ENCODE peak calls at places on chromosomes 12 and 14, in eight cellular contexts. One of them, this sample, is unnamed.

GRCh38 chr12:122368361-122369073 is 54.0 kb downstream of the CLIP1 start:
- DNase-seq in osteoblast: no peak
- DNase-seq in PC-3: peak; percentile 35
- DNase-seq in left ventricle myocardium inferior: no peak
- DNase-seq in transverse colon: no peak
- DNase-seq in ovary: no peak
- DNase-seq in upper lobe of right lung: no peak
- DNase-seq in adrenal gland: no peak
- DNase-seq in this sample: no peak

GRCh38 chr12:76777765-76778216 is 13.9 kb downstream of the ZDHHC17 start:
- DNase-seq in osteoblast: no peak
- DNase-seq in PC-3: no peak
- DNase-seq in left ventricle myocardium inferior: no peak
- DNase-seq in transverse colon: no peak
- DNase-seq in ovary: no peak
- DNase-seq in upper lobe of right lung: no peak
- DNase-seq in adrenal gland: no peak
- DNase-seq in this sample: no peak

GRCh38 chr14:89542768-89543419 is 125.9 kb upstream of the FOXN3 start:
- DNase-seq in osteoblast: no peak
- DNase-seq in PC-3: no peak
- DNase-seq in left ventricle myocardium inferior: no peak
- DNase-seq in transverse colon: no peak
- DNase-seq in ovary: no peak
- DNase-seq in upper lobe of right lung: no peak
- DNase-seq in adrenal gland: no peak
- DNase-seq in this sample: no peak

GRCh38 chr12:121776190-121777098 is 17.0 kb downstream of the RHOF start:
- DNase-seq in osteoblast: peak; percentile 97
- DNase-seq in PC-3: peak; percentile 81
- DNase-seq in left ventricle myocardium inferior: peak; percentile 83
- DNase-seq in transverse colon: peak; percentile 89
- DNase-seq in ovary: peak; percentile 80
- DNase-seq in upper lobe of right lung: peak; percentile 93
- DNase-seq in adrenal gland: peak; percentile 88
- DNase-seq in this sample: peak; percentile 83

GRCh38 chr14:35879654-35880249 is 53.6 kb downstream of the BRMS1L start:
- DNase-seq in osteoblast: no peak
- DNase-seq in PC-3: peak; percentile 60
- DNase-seq in left ventricle myocardium inferior: no peak
- DNase-seq in transverse colon: no peak
- DNase-seq in ovary: no peak
- DNase-seq in upper lobe of right lung: no peak
- DNase-seq in adrenal gland: no peak
- DNase-seq in this sample: no peak

GRCh38 chr12:57887631-57888406 is 41.3 kb upstream of the CTDSP2 start:
- DNase-seq in osteoblast: no peak
- DNase-seq in PC-3: peak; percentile 53
- DNase-seq in left ventricle myocardium inferior: no peak
- DNase-seq in transverse colon: peak; percentile 31
- DNase-seq in ovary: peak; percentile 50
- DNase-seq in upper lobe of right lung: no peak
- DNase-seq in adrenal gland: no peak
- DNase-seq in this sample: no peak

GRCh38 chr14:74257078-74257987 is 18.1 kb downstream of the VSX2 start:
- DNase-seq in osteoblast: peak; percentile 95
- DNase-seq in PC-3: peak; percentile 61
- DNase-seq in left ventricle myocardium inferior: peak; percentile 31
- DNase-seq in transverse colon: peak; percentile 43
- DNase-seq in ovary: peak; percentile 21
- DNase-seq in upper lobe of right lung: peak; percentile 76
- DNase-seq in adrenal gland: peak; percentile 39
- DNase-seq in this sample: peak; percentile 77

GRCh38 chr12:67927815-67928214 is 61.4 kb upstream of the IFNG-AS1 start:
- DNase-seq in osteoblast: no peak
- DNase-seq in PC-3: no peak
- DNase-seq in left ventricle myocardium inferior: no peak
- DNase-seq in transverse colon: peak; percentile 44
- DNase-seq in ovary: no peak
- DNase-seq in upper lobe of right lung: no peak
- DNase-seq in adrenal gland: no peak
- DNase-seq in this sample: no peak

GRCh38 chr14:55624913-55625312 is 44.9 kb downstream of the KTN1 start:
- DNase-seq in osteoblast: no peak
- DNase-seq in PC-3: no peak
- DNase-seq in left ventricle myocardium inferior: no peak
- DNase-seq in transverse colon: no peak
- DNase-seq in ovary: no peak
- DNase-seq in upper lobe of right lung: no peak
- DNase-seq in adrenal gland: no peak
- DNase-seq in this sample: no peak

GRCh38 chr12:56998981-56999380 is 7.4 kb downstream of the ZBTB39 start:
- DNase-seq in osteoblast: no peak
- DNase-seq in PC-3: no peak
- DNase-seq in left ventricle myocardium inferior: no peak
- DNase-seq in transverse colon: peak; percentile 29
- DNase-seq in ovary: no peak
- DNase-seq in upper lobe of right lung: no peak
- DNase-seq in adrenal gland: no peak
- DNase-seq in this sample: no peak

GRCh38 chr14:93888995-93889394 is 38.1 kb upstream of the FAM181A start:
- DNase-seq in osteoblast: no peak
- DNase-seq in PC-3: no peak
- DNase-seq in left ventricle myocardium inferior: no peak
- DNase-seq in transverse colon: no peak
- DNase-seq in ovary: no peak
- DNase-seq in upper lobe of right lung: no peak
- DNase-seq in adrenal gland: no peak
- DNase-seq in this sample: no peak

GRCh38 chr12:51395283-51396230 is 4.4 kb upstream of the GALNT6 start:
- DNase-seq in osteoblast: no peak
- DNase-seq in PC-3: no peak
- DNase-seq in left ventricle myocardium inferior: no peak
- DNase-seq in transverse colon: no peak
- DNase-seq in ovary: no peak
- DNase-seq in upper lobe of right lung: no peak
- DNase-seq in adrenal gland: no peak
- DNase-seq in this sample: no peak

GRCh38 chr14:102795060-102795925 is 18.0 kb downstream of the TRAF3 start:
- DNase-seq in osteoblast: peak; percentile 91
- DNase-seq in PC-3: peak; percentile 83
- DNase-seq in left ventricle myocardium inferior: peak; percentile 30
- DNase-seq in transverse colon: peak; percentile 70
- DNase-seq in ovary: peak; percentile 39
- DNase-seq in upper lobe of right lung: no peak
- DNase-seq in adrenal gland: peak; percentile 58
- DNase-seq in this sample: peak; percentile 31

GRCh38 chr12:30568453-30568852 is 127.2 kb downstream of the IPO8 start:
- DNase-seq in osteoblast: no peak
- DNase-seq in PC-3: no peak
- DNase-seq in left ventricle myocardium inferior: no peak
- DNase-seq in transverse colon: no peak
- DNase-seq in ovary: no peak
- DNase-seq in upper lobe of right lung: no peak
- DNase-seq in adrenal gland: no peak
- DNase-seq in this sample: no peak

GRCh38 chr14:37593496-37594237 is 1.4 kb downstream of the FOXA1 start:
- DNase-seq in osteoblast: peak; percentile 74
- DNase-seq in PC-3: no peak
- DNase-seq in left ventricle myocardium inferior: no peak
- DNase-seq in transverse colon: no peak
- DNase-seq in ovary: no peak
- DNase-seq in upper lobe of right lung: no peak
- DNase-seq in adrenal gland: no peak
- DNase-seq in this sample: no peak
- H3K4me1 ChIP-seq in osteoblast: no peaks in the 10 kb centered on the region
- H3K4me1 ChIP-seq in PC-3: peaks cover 21% of the 10 kb centered on the region
- H3K4me1 ChIP-seq in left ventricle myocardium inferior: peaks cover 42% of the 10 kb centered on the region
- H3K4me1 ChIP-seq in transverse colon: peaks cover 23% of the 10 kb centered on the region
- H3K4me1 ChIP-seq in ovary: peaks cover 9% of the 10 kb centered on the region
- H3K4me1 ChIP-seq in upper lobe of right lung: peaks cover 13% of the 10 kb centered on the region
- H3K4me1 ChIP-seq in adrenal gland: peaks cover 10% of the 10 kb centered on the region
- H3K4me1 ChIP-seq in this sample: peaks cover 12% of the 10 kb centered on the region

GRCh38 chr12:112938751-112939150 is 477 bp downstream of the OAS3 start:
- DNase-seq in osteoblast: no peak
- DNase-seq in PC-3: peak; percentile 13
- DNase-seq in left ventricle myocardium inferior: no peak
- DNase-seq in transverse colon: no peak
- DNase-seq in ovary: no peak
- DNase-seq in upper lobe of right lung: no peak
- DNase-seq in adrenal gland: no peak
- DNase-seq in this sample: no peak
- H3K4me3 ChIP-seq in osteoblast: peak overlapping the region; percentile 84
- H3K4me3 ChIP-seq in PC-3: peak overlapping the region; percentile 84
- H3K4me3 ChIP-seq in left ventricle myocardium inferior: peak overlapping the region; percentile 91
- H3K4me3 ChIP-seq in transverse colon: peak overlapping the region; percentile 23
- H3K4me3 ChIP-seq in ovary: peak overlapping the region; percentile 77
- H3K4me3 ChIP-seq in upper lobe of right lung: peak overlapping the region; percentile 88
- H3K4me3 ChIP-seq in adrenal gland: peak overlapping the region; percentile 94
- H3K4me3 ChIP-seq in this sample: peak overlapping the region; percentile 73

GRCh38 chr14:97036096-97036852 is 239.1 kb downstream of the VRK1 start:
- DNase-seq in osteoblast: peak; percentile 75
- DNase-seq in PC-3: no peak
- DNase-seq in left ventricle myocardium inferior: no peak
- DNase-seq in transverse colon: no peak
- DNase-seq in ovary: no peak
- DNase-seq in upper lobe of right lung: no peak
- DNase-seq in adrenal gland: no peak
- DNase-seq in this sample: no peak

DNA sequence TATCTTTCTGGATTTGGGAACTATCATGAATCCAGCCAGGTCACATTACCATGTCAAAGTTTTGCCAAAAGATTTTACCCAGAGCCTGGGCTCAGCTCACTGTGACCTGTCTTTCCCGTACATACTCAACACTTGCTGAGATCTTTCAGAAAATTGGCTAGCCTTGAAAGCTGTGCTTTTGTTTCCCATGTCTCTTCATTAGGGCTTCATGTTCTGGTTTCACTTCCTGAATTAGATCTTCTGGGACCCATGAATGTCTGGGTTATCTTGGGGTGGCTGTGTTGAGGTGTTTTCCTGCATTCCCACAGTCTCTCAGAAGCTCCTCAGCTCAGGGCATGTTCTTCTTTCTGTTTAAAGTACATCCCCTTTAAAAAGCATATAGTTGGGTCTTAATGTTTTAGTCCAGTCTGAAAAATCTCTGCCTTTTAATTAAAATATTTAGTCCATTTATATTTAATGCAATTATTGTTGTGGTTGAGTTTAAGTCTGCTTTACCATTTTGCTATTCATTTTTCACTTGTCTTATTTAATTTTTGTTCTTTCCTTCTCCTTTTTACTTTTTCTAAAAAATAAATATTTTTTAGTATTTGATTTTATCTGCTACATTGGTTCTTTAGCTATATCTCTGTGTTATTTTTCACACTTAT is 242.7 kb downstream of the VRK1 start:
- DNase-seq in osteoblast: no peak
- DNase-seq in PC-3: no peak
- DNase-seq in left ventricle myocardium inferior: no peak
- DNase-seq in transverse colon: no peak
- DNase-seq in ovary: no peak
- DNase-seq in upper lobe of right lung: no peak
- DNase-seq in adrenal gland: no peak
- DNase-seq in this sample: no peak
- H3K4me1 ChIP-seq in osteoblast: no peaks in the 10 kb centered on the region
- H3K4me1 ChIP-seq in PC-3: no peaks in the 10 kb centered on the region
- H3K4me1 ChIP-seq in left ventricle myocardium inferior: no peaks in the 10 kb centered on the region
- H3K4me1 ChIP-seq in transverse colon: no peaks in the 10 kb centered on the region
- H3K4me1 ChIP-seq in ovary: no peaks in the 10 kb centered on the region
- H3K4me1 ChIP-seq in upper lobe of right lung: no peaks in the 10 kb centered on the region
- H3K4me1 ChIP-seq in adrenal gland: no peaks in the 10 kb centered on the region
- H3K4me1 ChIP-seq in this sample: no peaks in the 10 kb centered on the region

GRCh38 chr12:52945389-52946232 is 3.3 kb upstream of the KRT18 start:
- DNase-seq in osteoblast: peak; percentile 94
- DNase-seq in PC-3: peak; percentile 67
- DNase-seq in left ventricle myocardium inferior: no peak
- DNase-seq in transverse colon: peak; percentile 44
- DNase-seq in ovary: no peak
- DNase-seq in upper lobe of right lung: peak; percentile 72
- DNase-seq in adrenal gland: peak; percentile 48
- DNase-seq in this sample: no peak

GRCh38 chr12:52944683-52945388 is 4.1 kb upstream of the KRT18 start:
- DNase-seq in osteoblast: no peak
- DNase-seq in PC-3: no peak
- DNase-seq in left ventricle myocardium inferior: no peak
- DNase-seq in transverse colon: no peak
- DNase-seq in ovary: no peak
- DNase-seq in upper lobe of right lung: no peak
- DNase-seq in adrenal gland: no peak
- DNase-seq in this sample: no peak

GRCh38 chr12:52946334-52946733 is 2.6 kb upstream of the KRT18 start:
- DNase-seq in osteoblast: peak; percentile 60
- DNase-seq in PC-3: no peak
- DNase-seq in left ventricle myocardium inferior: no peak
- DNase-seq in transverse colon: no peak
- DNase-seq in ovary: no peak
- DNase-seq in upper lobe of right lung: no peak
- DNase-seq in adrenal gland: no peak
- DNase-seq in this sample: no peak

GRCh38 chr12:52947738-52948423 is 1.0 kb upstream of the KRT18 start:
- DNase-seq in osteoblast: peak; percentile 68
- DNase-seq in PC-3: no peak
- DNase-seq in left ventricle myocardium inferior: no peak
- DNase-seq in transverse colon: no peak
- DNase-seq in ovary: no peak
- DNase-seq in upper lobe of right lung: no peak
- DNase-seq in adrenal gland: no peak
- DNase-seq in this sample: no peak

GRCh38 chr12:52946797-52947547 is 1.9 kb upstream of the KRT18 start:
- DNase-seq in osteoblast: peak; percentile 89
- DNase-seq in PC-3: peak; percentile 73
- DNase-seq in left ventricle myocardium inferior: no peak
- DNase-seq in transverse colon: no peak
- DNase-seq in ovary: no peak
- DNase-seq in upper lobe of right lung: no peak
- DNase-seq in adrenal gland: no peak
- DNase-seq in this sample: no peak
- H3K4me3 ChIP-seq in osteoblast: no peak overlapping the region
- H3K4me3 ChIP-seq in PC-3: peak overlapping the region; percentile 35
- H3K4me3 ChIP-seq in left ventricle myocardium inferior: no peak overlapping the region
- H3K4me3 ChIP-seq in transverse colon: no peak overlapping the region
- H3K4me3 ChIP-seq in ovary: no peak overlapping the region
- H3K4me3 ChIP-seq in upper lobe of right lung: no peak overlapping the region
- H3K4me3 ChIP-seq in adrenal gland: no peak overlapping the region
- H3K4me3 ChIP-seq in this sample: no peak overlapping the region

DNA sequence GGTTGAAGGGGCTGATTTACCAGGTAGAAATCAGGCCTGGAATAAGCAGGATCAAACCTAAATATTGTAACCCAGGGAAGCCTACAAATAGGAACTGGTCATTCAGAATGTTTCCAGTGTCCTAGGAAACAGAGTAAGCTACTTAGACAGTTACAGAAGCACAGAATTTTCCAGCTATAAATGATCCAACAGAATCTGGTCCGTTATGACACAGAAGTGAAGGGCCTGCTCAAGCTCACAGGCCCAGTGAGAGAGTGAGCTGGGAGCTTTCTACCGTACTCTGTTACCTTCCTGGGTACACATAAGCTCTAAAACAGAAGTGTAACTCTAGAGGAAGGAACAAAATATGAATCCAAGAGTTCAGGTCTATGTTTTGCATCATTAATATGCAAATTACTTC is 119.1 kb downstream of the TTC7B start:
- DNase-seq in osteoblast: no peak
- DNase-seq in PC-3: no peak
- DNase-seq in left ventricle myocardium inferior: no peak
- DNase-seq in transverse colon: no peak
- DNase-seq in ovary: no peak
- DNase-seq in upper lobe of right lung: no peak
- DNase-seq in adrenal gland: no peak
- DNase-seq in this sample: no peak
- H3K4me1 ChIP-seq in osteoblast: peaks cover 6% of the 10 kb centered on the region
- H3K4me1 ChIP-seq in PC-3: peaks cover 3% of the 10 kb centered on the region
- H3K4me1 ChIP-seq in left ventricle myocardium inferior: peaks cover 46% of the 10 kb centered on the region
- H3K4me1 ChIP-seq in transverse colon: peaks cover 7% of the 10 kb centered on the region
- H3K4me1 ChIP-seq in ovary: peaks cover 5% of the 10 kb centered on the region
- H3K4me1 ChIP-seq in upper lobe of right lung: peaks cover 33% of the 10 kb centered on the region
- H3K4me1 ChIP-seq in adrenal gland: peaks cover 17% of the 10 kb centered on the region
- H3K4me1 ChIP-seq in this sample: peaks cover 15% of the 10 kb centered on the region